ENCODE peak calls at places on chromosomes 16 and 17, in seven cellular contexts. N is Peyer's patch, L is uterus, I is esophagus muscularis mucosa, T is tibial nerve, F is ovary, D is heart left ventricle. Q is an unnamed sample.

GRCh38 chr16:49788505-49788904 is 67.4 kb downstream of the ZNF423 start:
- DNase-seq in I (no peak), D (no peak), F (peak; percentile 61), T (no peak), L (peak; percentile 84), N (no peak), Q (no peak)

GRCh38 chr17:68204736-68205135 is 43.1 kb upstream of the AMZ2 start:
- DNase-seq in N (no peak), D (no peak), T (no peak), F (no peak), I (peak; percentile 89), L (peak; percentile 36), Q (no peak)

GRCh38 chr16:22262460-22262859 is 34.7 kb upstream of the POLR3E start:
- DNase-seq in D (no peak), T (no peak), I (no peak), N (no peak), F (no peak), L (no peak), Q (no peak)

GRCh38 chr16:57759541-57760356 is 24.2 kb downstream of the KATNB1 start:
- DNase-seq in F (no peak), L (no peak), D (peak; percentile 70), T (no peak), N (no peak), I (no peak), Q (no peak)

GRCh38 chr17:44115585-44116415 is 7.6 kb downstream of the HDAC5 start:
- DNase-seq in L (peak; percentile 63), I (no peak), N (no peak), T (no peak), D (no peak), F (peak; percentile 37), Q (peak; percentile 48)

GRCh38 chr16:76683051-76683450 is 405.9 kb downstream of the CNTNAP4 start:
- DNase-seq in L (no peak), F (no peak), T (no peak), I (no peak), N (no peak), D (no peak), Q (no peak)

GRCh38 chr16:716250-716607 is 1.3 kb downstream of the METRN start:
- DNase-seq in I (no peak), F (no peak), T (no peak), N (no peak), D (no peak), L (no peak), Q (no peak)

GRCh38 chr17:55624789-55625433 is 97.8 kb downstream of the TMEM100 start:
- DNase-seq in N (no peak), I (no peak), L (no peak), T (no peak), F (no peak), D (no peak), Q (no peak)

GRCh38 chr17:27499451-27500265 is 43.4 kb downstream of the KSR1 start:
- DNase-seq in F (no peak), T (no peak), I (no peak), N (peak; percentile 12), D (no peak), L (no peak), Q (no peak)

GRCh38 chr16:15811778-15812750 is 44.8 kb downstream of the MYH11 start:
- DNase-seq in N (no peak), L (no peak), I (no peak), F (no peak), T (no peak), D (no peak), Q (peak; percentile 35)

GRCh38 chr17:17837380-17837821 is 615 bp upstream of the SREBF1 start:
- DNase-seq in F (no peak), I (no peak), L (peak; percentile 62), D (no peak), N (no peak), T (peak; percentile 77), Q (peak; percentile 51)

GRCh38 chr16:11405331-11406176 is 60.3 kb downstream of the RMI2 start:
- DNase-seq in T (peak; percentile 23), I (no peak), N (no peak), F (no peak), L (no peak), D (peak; percentile 59), Q (no peak)

GRCh38 chr16:63289834-63290460 is 1253.7 kb upstream of the CDH8 start:
- DNase-seq in F (no peak), I (no peak), N (no peak), D (no peak), L (no peak), T (no peak), Q (no peak)

GRCh38 chr16:51987519-51987918 is 559.4 kb downstream of the TOX3 start:
- DNase-seq in I (no peak), F (no peak), D (no peak), L (no peak), N (no peak), T (no peak), Q (no peak)

GRCh38 chr16:54687043-54687655 is 243.5 kb upstream of the IRX5 start:
- DNase-seq in L (no peak), F (no peak), N (no peak), I (no peak), T (no peak), D (no peak), Q (no peak)

GRCh38 chr16:77794586-77794985 is 6.2 kb downstream of the VAT1L start:
- DNase-seq in D (no peak), T (no peak), I (no peak), N (no peak), F (no peak), L (no peak), Q (no peak)

GRCh38 chr16:80198995-80199299 is 341.8 kb upstream of the DYNLRB2 start:
- DNase-seq in D (no peak), I (no peak), L (no peak), F (no peak), N (no peak), T (no peak), Q (no peak)

GRCh38 chr17:43438626-43439529 is 40.1 kb downstream of the ARL4D start:
- DNase-seq in N (no peak), D (no peak), L (no peak), I (no peak), T (no peak), F (no peak), Q (no peak)

GRCh38 chr16:54366943-54367342 is 80.4 kb upstream of the IRX3 start:
- DNase-seq in T (no peak), D (no peak), N (no peak), L (no peak), F (no peak), I (no peak), Q (no peak)

GRCh38 chr17:75725504-75725903 is 4.2 kb downstream of the ITGB4 start:
- DNase-seq in D (no peak), F (no peak), T (no peak), N (no peak), L (no peak), I (no peak), Q (no peak)

GRCh38 chr17:1367351-1367745 is 32.7 kb downstream of the YWHAE start:
- DNase-seq in N (no peak), I (no peak), L (no peak), T (no peak), D (no peak), F (no peak), Q (no peak)

GRCh38 chr17:2401426-2402221 is 764 bp upstream of the MNT start:
- DNase-seq in N (peak; percentile 100), D (peak; percentile 100), T (peak; percentile 100), L (peak; percentile 100), F (peak; percentile 100), I (peak; percentile 100), Q (peak; percentile 100)
- TF ChIP-seq POLR2A in N (peak; percentile 47), D (no peak), T (no peak), L (no peak), F (peak; percentile 60), I (peak; percentile 5), Q (no peak)

DNA sequence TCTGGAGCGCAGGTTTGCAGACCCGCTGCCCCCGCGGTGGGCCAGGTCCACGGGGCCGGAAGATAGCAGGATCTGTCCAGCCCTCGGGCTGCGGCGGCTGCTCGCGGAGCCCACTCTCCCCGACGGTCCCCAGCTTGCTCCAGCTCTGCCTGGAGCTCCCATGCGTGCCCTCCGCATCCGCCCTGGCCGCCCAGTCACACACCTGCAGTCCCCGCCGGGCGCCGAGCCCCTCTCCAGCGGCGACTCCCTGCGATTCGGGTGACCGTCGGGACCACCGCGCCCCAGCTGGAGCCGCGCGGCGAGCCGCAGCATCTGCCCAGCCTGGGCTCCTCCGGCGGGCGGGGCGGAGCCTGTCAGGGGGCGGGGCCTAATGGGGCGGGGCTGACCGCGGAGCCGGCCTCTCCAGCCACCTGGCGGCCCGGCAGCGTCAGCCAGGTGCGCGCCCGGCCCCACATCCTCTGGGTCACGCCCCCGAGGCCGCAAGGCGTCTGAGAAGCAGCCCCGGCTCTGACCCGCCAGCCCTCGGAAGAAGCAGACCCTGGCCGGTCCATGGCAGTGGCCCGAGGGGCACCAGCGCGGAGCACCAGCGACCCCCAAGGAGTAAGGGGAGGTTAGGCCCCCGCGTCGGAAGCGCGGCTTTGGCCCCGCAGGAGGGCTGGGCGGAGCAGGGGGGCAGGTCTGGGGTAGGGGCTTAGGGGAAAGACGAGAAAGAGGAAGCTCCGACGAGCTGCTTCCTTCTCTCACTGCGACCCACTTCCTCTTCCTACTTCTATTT is at the start of gene PIK3R5:
- DNase-seq in I (no peak), N (peak; percentile 74), D (peak; percentile 83), F (no peak), L (no peak), T (no peak), Q (no peak)
- H3K27ac ChIP-seq in I (peak within 1 kb of the TSS; percentile 62), N (peak within 1 kb of the TSS; percentile 92), D (peak within 1 kb of the TSS; percentile 67), F (no peak within 1 kb of the TSS), L (no peak within 1 kb of the TSS), T (peak within 1 kb of the TSS; percentile 77), Q (peak within 1 kb of the TSS; percentile 14)

DNA sequence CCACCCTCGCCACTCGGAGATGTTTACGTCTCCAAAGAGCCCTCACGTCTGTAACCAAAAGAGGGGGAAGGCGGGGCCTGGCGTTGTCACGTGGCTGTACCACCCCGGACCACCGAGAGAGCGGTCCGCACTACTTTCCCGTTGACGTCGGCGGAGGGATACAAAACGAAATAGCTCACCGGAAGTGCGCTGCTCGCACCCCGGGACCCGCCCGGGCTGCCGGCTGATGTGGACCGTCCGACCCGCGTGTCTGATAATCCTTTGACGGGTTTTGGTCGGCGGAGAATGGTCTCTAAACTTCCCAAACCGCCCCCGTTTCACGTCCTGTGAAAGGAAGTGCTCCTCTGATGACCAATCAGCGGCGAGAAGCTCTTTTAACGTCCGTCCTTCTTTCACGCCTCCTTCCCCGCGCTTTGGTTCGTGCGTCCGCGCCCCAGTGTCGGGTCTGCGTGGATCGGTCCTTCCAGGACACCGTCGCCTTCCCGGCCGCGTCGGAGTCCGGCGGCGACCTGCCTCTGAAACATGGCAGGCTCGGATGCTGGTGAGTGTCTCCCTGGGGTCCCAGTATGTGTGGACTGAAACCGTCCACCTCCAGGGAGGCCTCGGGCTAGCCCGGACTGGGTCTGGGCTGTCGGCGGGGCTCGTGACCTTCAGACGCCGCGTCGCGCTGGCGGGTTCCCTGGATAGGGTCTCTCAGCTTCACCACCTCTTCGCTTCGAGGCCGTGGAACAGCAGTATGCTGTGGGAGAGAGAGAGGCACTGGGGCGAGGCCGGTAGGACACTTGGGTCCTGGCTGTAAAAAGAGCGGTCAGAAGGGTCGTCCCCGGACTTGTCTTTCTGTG is at the start of gene CEP95:
- DNase-seq in L (peak; percentile 95), D (peak; percentile 96), T (peak; percentile 96), N (peak; percentile 92), F (peak; percentile 97), I (peak; percentile 98), Q (peak; percentile 94)
- TF ChIP-seq POLR2A in L (peak; percentile 74), D (no peak), T (peak; percentile 88), N (peak; percentile 75), F (peak; percentile 88), I (peak; percentile 71), Q (peak; percentile 83)

DNA sequence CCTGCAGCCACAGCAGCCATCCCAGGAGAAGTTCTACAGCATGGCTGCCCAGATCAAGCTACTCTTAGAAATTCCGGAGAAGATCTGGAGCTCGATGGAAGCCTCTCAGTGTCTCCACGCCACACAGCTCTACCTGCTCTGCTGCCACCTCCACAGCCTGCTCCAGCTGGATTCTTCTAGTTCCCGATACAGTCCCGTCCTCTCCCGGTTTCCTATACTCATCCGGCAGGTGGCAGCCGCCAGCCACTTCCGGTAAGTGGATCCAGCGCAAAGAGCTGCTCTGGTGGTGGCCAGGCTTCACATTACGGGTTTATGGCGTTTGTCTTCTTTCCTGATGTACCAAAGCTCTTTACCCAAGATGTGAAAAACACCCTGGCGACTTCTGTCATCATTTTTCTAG is 3.6 kb downstream of the COG1 start:
- DNase-seq in N (peak; percentile 81), T (no peak), F (peak; percentile 44), I (no peak), D (no peak), L (no peak), Q (peak; percentile 42)
- H3K27ac ChIP-seq in N (no peak overlapping the region), T (no peak overlapping the region), F (no peak overlapping the region), I (no peak overlapping the region), D (no peak overlapping the region), L (no peak overlapping the region), Q (no peak overlapping the region)